ENCODE peak calls at places on chromosomes 16 and 17, in six cellular contexts. L is mesendoderm, C is trophoblast cell, Q is mesenchymal stem cell, A is neuronal stem cell, B is IMR-90. W is an unnamed sample.
A peak's percentile ranks its signal among the peaks of the same experiment; 100 is the strongest.

GRCh38 chr16:85515830-85516397 is 97.2 kb upstream of the GSE1 start:
- DNase-seq in B (no peak), L (no peak), Q (peak; percentile 11), C (no peak), A (no peak), W (no peak)

GRCh38 chr17:45288825-45289224 is 26.9 kb upstream of the SPATA32 start:
- DNase-seq in C (no peak), Q (no peak), B (no peak), L (no peak), A (no peak), W (no peak)

GRCh38 chr16:86774931-86775330 is 196.6 kb downstream of the FOXL1 start:
- DNase-seq in L (no peak), B (no peak), Q (no peak), C (no peak), A (no peak), W (no peak)

GRCh38 chr16:25093208-25094061 is 18.1 kb upstream of the LCMT1 start:
- DNase-seq in B (no peak), L (no peak), Q (no peak), A (no peak), C (no peak), W (no peak)

GRCh38 chr16:27932542-27933178 is 130.9 kb downstream of the GSG1L start:
- DNase-seq in A (no peak), L (no peak), C (no peak), Q (no peak), B (no peak), W (no peak)

GRCh38 chr17:35889818-35890773 is 9.9 kb upstream of the CCL5 start:
- DNase-seq in A (no peak), Q (peak; percentile 72), L (no peak), B (peak; percentile 68), C (peak; percentile 37), W (no peak)

GRCh38 chr17:20094777-20095176 is 85.6 kb downstream of the SPECC1 start:
- DNase-seq in Q (no peak), L (no peak), A (no peak), C (no peak), B (no peak), W (no peak)

GRCh38 chr16:68292425-68292824 is 18.3 kb downstream of the SLC7A6OS start:
- DNase-seq in L (no peak), C (peak; percentile 74), Q (no peak), A (no peak), B (no peak), W (no peak)

GRCh38 chr16:88200896-88201185 is 181.9 kb upstream of the ZNF469 start:
- DNase-seq in B (no peak), Q (no peak), L (no peak), C (no peak), A (no peak), W (no peak)

GRCh38 chr17:75499313-75500022 is 15.9 kb downstream of the CASKIN2 start:
- DNase-seq in B (no peak), A (no peak), C (no peak), Q (no peak), L (no peak), W (no peak)

GRCh38 chr17:59853168-59853918 is 39.4 kb downstream of the TUBD1 start:
- DNase-seq in Q (peak; percentile 97), C (peak; percentile 98), B (peak; percentile 100), A (no peak), L (peak; percentile 72), W (peak; percentile 90)

GRCh38 chr16:70257391-70257790 is 5.7 kb upstream of the EXOSC6 start:
- DNase-seq in L (peak; percentile 83), C (no peak), Q (no peak), A (no peak), B (no peak), W (peak; percentile 15)

GRCh38 chr17:76816590-76817135 is 51.5 kb upstream of the MGAT5B start:
- DNase-seq in L (peak; percentile 79), Q (peak; percentile 58), A (peak; percentile 39), B (peak; percentile 42), C (peak; percentile 40), W (peak; percentile 88)

GRCh38 chr17:12041316-12041715 is 20.6 kb downstream of the MAP2K4 start:
- DNase-seq in L (no peak), A (no peak), B (peak; percentile 87), Q (peak; percentile 72), C (no peak), W (no peak)

GRCh38 chr16:12796498-12796897 is 7.2 kb downstream of the CPPED1 start:
- DNase-seq in B (peak; percentile 16), C (no peak), L (no peak), Q (no peak), A (no peak), W (no peak)

GRCh38 chr17:14156689-14157088 is 80.0 kb downstream of the CDRT15 start:
- DNase-seq in Q (peak; percentile 71), C (no peak), L (no peak), B (peak; percentile 57), A (no peak), W (no peak)

GRCh38 chr17:79294459-79295071 is 219.9 kb downstream of the ENGASE start:
- DNase-seq in A (peak; percentile 85), C (peak; percentile 62), L (peak; percentile 88), B (peak; percentile 29), Q (peak; percentile 13), W (peak; percentile 93)

GRCh38 chr16:49513040-49513439 is 139.4 kb downstream of the C16orf78 start:
- DNase-seq in Q (no peak), B (no peak), A (no peak), C (no peak), L (peak; percentile 63), W (peak; percentile 64)

GRCh38 chr16:87945351-87946042 is 5.7 kb upstream of the BANP start:
- DNase-seq in Q (peak; percentile 43), A (peak; percentile 46), L (peak; percentile 91), C (peak; percentile 99), B (peak; percentile 83), W (peak; percentile 68)

GRCh38 chr16:81478876-81479496 is 34.4 kb downstream of the CMIP start:
- DNase-seq in L (no peak), Q (peak; percentile 67), A (no peak), C (no peak), B (no peak), W (no peak)

GRCh38 chr16:26740771-26741170 is 326.0 kb upstream of the C16orf82 start:
- DNase-seq in B (no peak), L (no peak), C (no peak), A (no peak), Q (no peak), W (no peak)

DNA sequence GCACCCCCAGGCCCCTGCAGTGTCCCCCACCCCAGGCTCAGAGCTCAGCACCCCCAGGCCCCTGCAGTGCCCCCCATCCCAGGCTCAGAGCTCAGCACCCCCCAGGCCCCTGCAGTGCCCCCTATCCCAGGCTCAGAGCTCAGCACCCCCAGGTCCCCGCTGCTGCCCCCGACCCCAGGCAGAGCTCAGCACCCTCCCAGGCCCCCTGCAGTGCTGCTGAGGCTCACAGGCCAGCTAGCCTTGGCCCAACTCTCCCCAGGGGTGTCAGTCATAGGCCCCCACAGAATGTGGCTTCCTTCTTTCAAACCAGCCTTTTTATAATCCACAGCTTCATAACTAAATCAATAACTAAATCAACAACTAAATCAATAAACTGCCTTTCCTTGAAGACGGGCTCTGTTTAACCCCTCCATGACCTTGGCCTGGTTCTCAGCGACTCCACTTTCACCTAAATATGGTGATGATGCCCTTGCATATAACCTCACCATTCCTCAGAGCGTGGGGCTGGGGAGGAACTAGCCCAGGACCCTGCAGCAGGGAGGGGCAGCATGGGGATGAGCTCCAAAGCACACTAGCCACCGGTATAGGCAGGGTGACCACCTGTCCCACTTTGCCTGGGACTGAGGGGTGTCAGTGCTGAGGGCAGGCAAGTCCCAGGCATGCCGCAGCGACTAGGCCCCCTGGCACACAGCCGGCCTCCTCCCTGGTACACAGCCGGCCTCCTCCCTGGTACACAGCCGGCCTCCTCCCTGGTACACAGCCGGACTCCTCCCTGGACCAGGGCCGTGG is 5.0 kb downstream of the NOTUM start:
- DNase-seq in L (no peak), A (no peak), Q (no peak), B (no peak), C (no peak), W (no peak)
- H2BK120ac ChIP-seq in L (no peak overlapping the region), A (no peak overlapping the region), Q (no peak overlapping the region), B (no peak overlapping the region), C (no peak overlapping the region), W (no peak overlapping the region)

GRCh38 chr17:47695664-47696376 is 1.9 kb downstream of the TBKBP1 start:
- DNase-seq in B (no peak), A (no peak), Q (no peak), C (no peak), L (no peak), W (no peak)

GRCh38 chr17:47694818-47695663 is 1.1 kb downstream of the TBKBP1 start:
- DNase-seq in Q (peak; percentile 65), C (no peak), L (peak; percentile 65), A (no peak), B (peak; percentile 49), W (peak; percentile 71)

GRCh38 chr17:47692895-47693666 is 880 bp upstream of the TBKBP1 start:
- DNase-seq in L (peak; percentile 68), Q (peak; percentile 29), B (no peak), A (no peak), C (no peak), W (peak; percentile 60)

GRCh38 chr17:47693667-47694017 is 319 bp upstream of the TBKBP1 start:
- DNase-seq in A (no peak), B (no peak), Q (peak; percentile 45), C (no peak), L (no peak), W (no peak)

DNA sequence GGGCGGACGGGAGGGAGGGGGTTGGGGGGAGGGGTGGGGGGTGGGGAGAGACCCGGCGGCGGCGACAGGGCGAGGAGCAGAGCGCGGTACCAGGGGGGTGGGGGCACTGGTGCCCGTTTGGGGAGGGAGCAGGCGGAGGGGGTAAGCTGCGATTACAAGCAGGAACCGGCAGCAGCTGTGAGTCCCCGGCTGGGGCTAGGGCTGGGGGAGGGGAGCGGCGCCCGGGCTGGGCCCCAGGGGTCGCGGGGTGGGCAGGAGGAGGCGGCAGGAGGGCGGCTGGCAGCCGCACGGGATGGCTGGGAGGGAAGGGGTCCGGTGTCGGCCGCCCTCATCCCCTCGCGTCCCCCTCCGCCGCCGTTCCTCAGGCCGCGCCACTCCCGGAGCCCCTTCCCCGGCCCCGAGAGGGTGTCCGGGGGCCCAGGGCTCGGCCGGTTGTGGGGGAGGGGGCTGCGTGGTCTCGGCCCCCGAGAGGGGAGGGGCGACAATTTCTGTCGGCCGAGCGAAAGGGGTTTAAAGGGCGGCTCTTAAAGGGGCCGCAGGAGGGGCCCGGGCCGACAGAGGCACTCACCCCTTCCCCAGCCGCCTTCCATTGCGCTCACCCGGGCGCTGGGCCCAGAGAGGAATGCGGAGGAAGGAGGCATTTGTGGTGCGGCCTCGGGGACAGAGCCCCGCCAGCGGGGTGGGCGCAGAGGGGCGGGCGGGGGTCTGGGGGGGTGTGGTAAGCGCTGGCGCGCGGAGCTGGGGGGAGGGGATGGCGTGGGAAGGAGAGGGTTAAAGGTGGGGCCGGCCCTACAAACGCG is at the start of gene TBKBP1:
- DNase-seq in L (peak; percentile 94), B (peak; percentile 38), C (no peak), Q (peak; percentile 73), A (peak; percentile 88), W (peak; percentile 90)
- H2BK120ac ChIP-seq in L (peak within 1 kb of the TSS; percentile 75), B (no peak within 1 kb of the TSS), C (peak within 1 kb of the TSS; percentile 35), Q (peak within 1 kb of the TSS; percentile 93), A (peak within 1 kb of the TSS; percentile 68), W (no peak within 1 kb of the TSS)

GRCh38 chr16:4615389-4616046 is 830 bp upstream of the UBALD1 start:
- DNase-seq in A (no peak), B (no peak), Q (no peak), L (no peak), C (no peak), W (no peak)
- H2BK120ac ChIP-seq in A (peak overlapping the region; percentile 6), B (peak overlapping the region; percentile 20), Q (peak overlapping the region; percentile 42), L (no peak overlapping the region), C (peak overlapping the region; percentile 73), W (peak overlapping the region; percentile 82)

DNA sequence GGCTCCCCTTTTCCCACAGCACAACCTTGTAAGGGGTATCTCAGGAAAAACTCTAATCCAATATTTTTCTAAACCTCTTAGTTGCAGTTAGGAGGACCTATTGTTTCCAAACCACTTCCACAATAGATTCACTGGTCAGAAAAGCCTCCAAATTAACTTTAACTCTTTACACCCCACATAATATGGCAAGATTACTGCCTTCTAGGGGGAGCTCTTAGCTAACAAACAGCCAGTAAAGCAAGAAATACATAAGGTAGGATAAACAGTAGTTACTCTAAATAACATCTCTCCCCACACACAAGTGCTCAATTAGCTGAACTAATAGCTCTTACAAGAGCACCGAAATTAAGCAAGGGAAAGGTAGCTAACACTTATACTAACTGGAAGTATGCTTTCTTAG is 192.1 kb upstream of the KIF2B start:
- DNase-seq in L (no peak), Q (no peak), B (no peak), C (no peak), A (no peak), W (no peak)
- H2BK120ac ChIP-seq in L (peak overlapping the region; percentile 35), Q (no peak overlapping the region), B (no peak overlapping the region), C (no peak overlapping the region), A (no peak overlapping the region), W (no peak overlapping the region)

W was measured in H9.